ENCODE peak calls at places on chromosome 10, in ten cellular contexts. S is amniotic stem cell; U is activated T-cell treated with anti-CD3 and anti-CD28 coated beads, Interleukin-2, amount 50 U/mL, for 24 hours; N is HFFc6; F is NCI-H82; Y is sigmoid colon; A is activated gamma-delta T cell treated with anti-CD3 and anti-CD28 coated beads, Interleukin-2, amount 50 U/mL, for 16 hours; J is mammary epithelial cell; H is NCI-H2081; X is GM06990. K is an unnamed sample.

GRCh38 chr10:77027576-77027975 is 610.0 kb downstream of the KCNMA1 start:
- DNase-seq in S (no peak), U (no peak), N (no peak), F (no peak), Y (no peak), A (no peak), J (no peak), H (no peak), X (peak; percentile 31), K (no peak)

GRCh38 chr10:110864662-110865140 is 7.0 kb upstream of the PDCD4 start:
- DNase-seq in S (no peak), U (no peak), N (no peak), F (no peak), Y (no peak), A (peak; percentile 38), J (no peak), H (no peak), X (peak; percentile 67), K (no peak)

GRCh38 chr10:22481687-22482539 is 136.6 kb downstream of the SPAG6 start:
- DNase-seq in S (no peak), U (no peak), N (no peak), F (no peak), Y (no peak), A (no peak), J (peak; percentile 17), H (no peak), X (no peak), K (no peak)

GRCh38 chr10:5589071-5589962 is 64.6 kb downstream of the CALML3 start:
- DNase-seq in S (no peak), U (no peak), N (no peak), F (no peak), Y (no peak), A (no peak), J (no peak), H (no peak), X (no peak), K (no peak)

GRCh38 chr10:102714621-102715455 is at the start of gene SFXN2:
- DNase-seq in S (no peak), U (no peak), N (no peak), F (peak; percentile 64), Y (no peak), A (peak; percentile 20), J (no peak), H (peak; percentile 37), X (no peak), K (no peak)

GRCh38 chr10:98344589-98345038 is 70.4 kb downstream of the PYROXD2 start:
- DNase-seq in S (no peak), U (no peak), N (peak; percentile 24), F (no peak), Y (peak; percentile 92), A (no peak), J (no peak), H (no peak), X (no peak), K (peak; percentile 93)

GRCh38 chr10:127313996-127314700 is 117.8 kb upstream of the INSYN2A start:
- DNase-seq in S (no peak), U (no peak), N (no peak), F (no peak), Y (no peak), A (no peak), J (no peak), H (no peak), X (no peak), K (no peak)

GRCh38 chr10:76509501-76509900 is 1078.1 kb downstream of the LRMDA start:
- DNase-seq in S (no peak), U (no peak), N (no peak), F (peak; percentile 46), Y (no peak), A (no peak), J (peak; percentile 55), H (no peak), X (no peak), K (no peak)

GRCh38 chr10:98258683-98259454 is 9.1 kb downstream of the LOXL4 start:
- DNase-seq in S (no peak), U (no peak), N (peak; percentile 57), F (no peak), Y (no peak), A (no peak), J (no peak), H (no peak), X (no peak), K (peak; percentile 37)

GRCh38 chr10:103968441-103969391 is 1.8 kb downstream of the SLK start:
- DNase-seq in S (no peak), U (no peak), N (no peak), F (peak; percentile 26), Y (no peak), A (no peak), J (no peak), H (no peak), X (no peak), K (no peak)

GRCh38 chr10:88291289-88292184 is 291.6 kb downstream of the RNLS start:
- DNase-seq in S (no peak), U (no peak), N (no peak), F (no peak), Y (no peak), A (no peak), J (no peak), H (no peak), X (no peak), K (no peak)

GRCh38 chr10:132699411-132700167 is 86.4 kb downstream of the NKX6-2 start:
- DNase-seq in S (no peak), U (no peak), N (no peak), F (no peak), Y (peak; percentile 57), A (no peak), J (no peak), H (no peak), X (no peak), K (no peak)

GRCh38 chr10:114923551-114923950 is 14.4 kb upstream of the TRUB1 start:
- DNase-seq in S (no peak), U (no peak), N (no peak), F (no peak), Y (no peak), A (no peak), J (no peak), H (no peak), X (no peak), K (no peak)

GRCh38 chr10:71085689-71086438 is 126.5 kb upstream of the UNC5B start:
- DNase-seq in S (no peak), U (peak; percentile 7), N (no peak), F (peak; percentile 99), Y (peak; percentile 48), A (no peak), J (no peak), H (peak; percentile 7), X (no peak), K (no peak)

GRCh38 chr10:51095444-51095843 is 21.2 kb downstream of the PRKG1 start:
- DNase-seq in S (no peak), U (no peak), N (no peak), F (no peak), Y (no peak), A (no peak), J (no peak), H (peak; percentile 0), X (no peak), K (no peak)

GRCh38 chr10:29723704-29724103 is 88.9 kb upstream of the SVIL start:
- DNase-seq in S (no peak), U (no peak), N (no peak), F (no peak), Y (no peak), A (no peak), J (no peak), H (no peak), X (no peak), K (no peak)

GRCh38 chr10:124164252-124164651 is 70.9 kb upstream of the CHST15 start:
- DNase-seq in S (no peak), U (no peak), N (no peak), F (no peak), Y (no peak), A (no peak), J (no peak), H (no peak), X (no peak), K (no peak)

GRCh38 chr10:69348824-69349541 is 67.7 kb downstream of the TACR2 start:
- DNase-seq in S (peak; percentile 70), U (no peak), N (peak; percentile 94), F (no peak), Y (peak; percentile 83), A (no peak), J (peak; percentile 97), H (peak; percentile 86), X (no peak), K (peak; percentile 93)

GRCh38 chr10:121772406-121772805 is 155.4 kb downstream of the ATE1 start:
- DNase-seq in S (no peak), U (no peak), N (no peak), F (no peak), Y (no peak), A (no peak), J (no peak), H (no peak), X (no peak), K (peak; percentile 34)

GRCh38 chr10:27225642-27226257 is 14.8 kb downstream of the ACBD5 start:
- DNase-seq in S (no peak), U (no peak), N (no peak), F (no peak), Y (no peak), A (no peak), J (no peak), H (no peak), X (no peak), K (no peak)

GRCh38 chr10:90321132-90321816 is 536.6 kb downstream of the HTR7 start:
- DNase-seq in S (no peak), U (no peak), N (peak; percentile 11), F (no peak), Y (no peak), A (no peak), J (peak; percentile 27), H (no peak), X (no peak), K (peak; percentile 77)

GRCh38 chr10:91603931-91604331 is 28.9 kb downstream of the PPP1R3C start:
- DNase-seq in S (no peak), U (no peak), N (no peak), F (no peak), Y (no peak), A (no peak), J (peak; percentile 53), H (no peak), X (no peak), K (no peak)

GRCh38 chr10:84574101-84574500 is 245.7 kb downstream of the CCSER2 start:
- DNase-seq in S (no peak), U (no peak), N (no peak), F (peak; percentile 8), Y (no peak), A (no peak), J (peak; percentile 5), H (no peak), X (no peak), K (no peak)

GRCh38 chr10:99981581-99982199 is 28.1 kb downstream of the DNMBP start:
- DNase-seq in S (no peak), U (no peak), N (no peak), F (peak; percentile 80), Y (no peak), A (no peak), J (no peak), H (no peak), X (no peak), K (no peak)

GRCh38 chr10:46070749-46071148 is 24.7 kb upstream of the MSMB start:
- DNase-seq in S (no peak), U (no peak), N (no peak), F (no peak), Y (no peak), A (no peak), J (no peak), H (no peak), X (no peak), K (no peak)

GRCh38 chr10:71584902-71585578 is 134.5 kb downstream of the C10orf105 start:
- DNase-seq in S (no peak), U (no peak), N (no peak), F (no peak), Y (no peak), A (no peak), J (no peak), H (no peak), X (no peak), K (no peak)

GRCh38 chr10:115861864-115862263 is 411.1 kb downstream of the GFRA1 start:
- DNase-seq in S (no peak), U (no peak), N (peak; percentile 41), F (no peak), Y (no peak), A (no peak), J (peak; percentile 59), H (no peak), X (no peak), K (peak; percentile 38)

GRCh38 chr10:10209152-10209551 is 808.5 kb upstream of the CELF2 start:
- DNase-seq in S (no peak), U (no peak), N (no peak), F (no peak), Y (peak; percentile 64), A (no peak), J (no peak), H (no peak), X (peak; percentile 9), K (peak; percentile 84)

K was measured in foreskin fibroblast.